ENCODE peak calls at places on chromosomes 5 and 9, in ten cellular contexts. One of them, this sample, is unnamed.

GRCh38 chr9:29556317-29556716 is 1983.0 kb upstream of the C9orf72 start:
- DNase-seq in uterus: no peak
- DNase-seq in ovary: no peak
- DNase-seq in A549: peak
- DNase-seq in heart left ventricle: no peak
- DNase-seq in upper lobe of left lung: no peak
- DNase-seq in GM12878: no peak
- DNase-seq in Peyer's patch: no peak
- DNase-seq in tibial nerve: no peak
- DNase-seq in stomach: no peak
- DNase-seq in this sample: peak

GRCh38 chr9:6628714-6629113 is 16.8 kb downstream of the GLDC start:
- DNase-seq in ovary: no peak
- DNase-seq in Peyer's patch: no peak
- DNase-seq in A549: no peak
- DNase-seq in uterus: no peak
- DNase-seq in tibial nerve: no peak
- DNase-seq in heart left ventricle: no peak
- DNase-seq in GM12878: no peak
- DNase-seq in upper lobe of left lung: no peak
- DNase-seq in stomach: no peak
- DNase-seq in this sample: no peak

GRCh38 chr5:170139786-170140335 is 34.2 kb downstream of the FOXI1 start:
- DNase-seq in Peyer's patch: no peak
- DNase-seq in heart left ventricle: no peak
- DNase-seq in GM12878: no peak
- DNase-seq in stomach: no peak
- DNase-seq in ovary: no peak
- DNase-seq in tibial nerve: no peak
- DNase-seq in uterus: no peak
- DNase-seq in upper lobe of left lung: no peak
- DNase-seq in A549: no peak
- DNase-seq in this sample: no peak

GRCh38 chr5:154110781-154111180 is 72.0 kb downstream of the MFAP3 start:
- DNase-seq in GM12878: no peak
- DNase-seq in stomach: no peak
- DNase-seq in uterus: no peak
- DNase-seq in A549: no peak
- DNase-seq in heart left ventricle: no peak
- DNase-seq in ovary: no peak
- DNase-seq in upper lobe of left lung: no peak
- DNase-seq in Peyer's patch: no peak
- DNase-seq in tibial nerve: no peak
- DNase-seq in this sample: no peak

GRCh38 chr9:93532121-93532520 is 44.3 kb upstream of the PHF2 start:
- DNase-seq in A549: no peak
- DNase-seq in heart left ventricle: no peak
- DNase-seq in uterus: no peak
- DNase-seq in ovary: no peak
- DNase-seq in Peyer's patch: no peak
- DNase-seq in upper lobe of left lung: no peak
- DNase-seq in stomach: no peak
- DNase-seq in GM12878: no peak
- DNase-seq in tibial nerve: no peak
- DNase-seq in this sample: no peak

GRCh38 chr5:90650767-90651166 is 92.2 kb downstream of the ADGRV1 start:
- DNase-seq in heart left ventricle: no peak
- DNase-seq in Peyer's patch: no peak
- DNase-seq in stomach: no peak
- DNase-seq in ovary: no peak
- DNase-seq in A549: no peak
- DNase-seq in uterus: no peak
- DNase-seq in upper lobe of left lung: no peak
- DNase-seq in GM12878: no peak
- DNase-seq in tibial nerve: no peak
- DNase-seq in this sample: no peak

GRCh38 chr9:98324801-98325200 is 69.4 kb upstream of the TBC1D2 start:
- DNase-seq in uterus: no peak
- DNase-seq in ovary: no peak
- DNase-seq in A549: no peak
- DNase-seq in stomach: no peak
- DNase-seq in heart left ventricle: no peak
- DNase-seq in Peyer's patch: no peak
- DNase-seq in GM12878: no peak
- DNase-seq in tibial nerve: no peak
- DNase-seq in upper lobe of left lung: no peak
- DNase-seq in this sample: no peak

GRCh38 chr5:96327728-96328127 is 105.3 kb downstream of the PCSK1 start:
- DNase-seq in A549: no peak
- DNase-seq in stomach: no peak
- DNase-seq in tibial nerve: no peak
- DNase-seq in ovary: no peak
- DNase-seq in Peyer's patch: no peak
- DNase-seq in upper lobe of left lung: no peak
- DNase-seq in heart left ventricle: no peak
- DNase-seq in GM12878: no peak
- DNase-seq in uterus: no peak
- DNase-seq in this sample: no peak

GRCh38 chr5:62354028-62354874 is 48.2 kb downstream of the KIF2A start:
- DNase-seq in stomach: no peak
- DNase-seq in tibial nerve: peak
- DNase-seq in GM12878: peak
- DNase-seq in A549: peak
- DNase-seq in upper lobe of left lung: no peak
- DNase-seq in Peyer's patch: no peak
- DNase-seq in ovary: no peak
- DNase-seq in uterus: no peak
- DNase-seq in heart left ventricle: no peak
- DNase-seq in this sample: peak

GRCh38 chr5:36688722-36689121 is 82.3 kb downstream of the SLC1A3 start:
- DNase-seq in tibial nerve: no peak
- DNase-seq in A549: peak
- DNase-seq in heart left ventricle: no peak
- DNase-seq in upper lobe of left lung: no peak
- DNase-seq in ovary: no peak
- DNase-seq in stomach: no peak
- DNase-seq in uterus: no peak
- DNase-seq in GM12878: no peak
- DNase-seq in Peyer's patch: no peak
- DNase-seq in this sample: no peak

GRCh38 chr9:137680445-137681358 is 61.9 kb downstream of the EHMT1 start:
- DNase-seq in Peyer's patch: no peak
- DNase-seq in uterus: no peak
- DNase-seq in GM12878: no peak
- DNase-seq in upper lobe of left lung: no peak
- DNase-seq in heart left ventricle: no peak
- DNase-seq in stomach: no peak
- DNase-seq in tibial nerve: no peak
- DNase-seq in ovary: no peak
- DNase-seq in A549: no peak
- DNase-seq in this sample: no peak

GRCh38 chr9:137679249-137679648 is 60.4 kb downstream of the EHMT1 start:
- DNase-seq in GM12878: peak
- DNase-seq in A549: no peak
- DNase-seq in heart left ventricle: no peak
- DNase-seq in upper lobe of left lung: no peak
- DNase-seq in stomach: no peak
- DNase-seq in ovary: no peak
- DNase-seq in Peyer's patch: no peak
- DNase-seq in uterus: no peak
- DNase-seq in tibial nerve: no peak
- DNase-seq in this sample: no peak

GRCh38 chr9:137679695-137680305 is 61.0 kb downstream of the EHMT1 start:
- DNase-seq in A549: no peak
- DNase-seq in heart left ventricle: no peak
- DNase-seq in upper lobe of left lung: no peak
- DNase-seq in ovary: no peak
- DNase-seq in uterus: no peak
- DNase-seq in Peyer's patch: no peak
- DNase-seq in GM12878: no peak
- DNase-seq in tibial nerve: no peak
- DNase-seq in stomach: no peak
- DNase-seq in this sample: no peak

GRCh38 chr9:137676998-137677397 is 58.2 kb downstream of the EHMT1 start:
- DNase-seq in stomach: no peak
- DNase-seq in uterus: no peak
- DNase-seq in GM12878: no peak
- DNase-seq in ovary: no peak
- DNase-seq in Peyer's patch: no peak
- DNase-seq in A549: no peak
- DNase-seq in heart left ventricle: no peak
- DNase-seq in tibial nerve: no peak
- DNase-seq in upper lobe of left lung: no peak
- DNase-seq in this sample: no peak

GRCh38 chr9:137678202-137678601 is 59.4 kb downstream of the EHMT1 start:
- DNase-seq in upper lobe of left lung: no peak
- DNase-seq in tibial nerve: no peak
- DNase-seq in stomach: no peak
- DNase-seq in A549: no peak
- DNase-seq in GM12878: no peak
- DNase-seq in Peyer's patch: no peak
- DNase-seq in ovary: no peak
- DNase-seq in uterus: no peak
- DNase-seq in heart left ventricle: no peak
- DNase-seq in this sample: no peak
- TF ChIP-seq CTCF in upper lobe of left lung: no peak
- TF ChIP-seq CTCF in tibial nerve: no peak
- TF ChIP-seq CTCF in stomach: no peak
- TF ChIP-seq CTCF in A549: no peak
- TF ChIP-seq CTCF in GM12878: no peak
- TF ChIP-seq CTCF in Peyer's patch: no peak
- TF ChIP-seq CTCF in ovary: no peak
- TF ChIP-seq CTCF in uterus: no peak
- TF ChIP-seq CTCF in heart left ventricle: no peak
- TF ChIP-seq CTCF in this sample: no peak

DNA sequence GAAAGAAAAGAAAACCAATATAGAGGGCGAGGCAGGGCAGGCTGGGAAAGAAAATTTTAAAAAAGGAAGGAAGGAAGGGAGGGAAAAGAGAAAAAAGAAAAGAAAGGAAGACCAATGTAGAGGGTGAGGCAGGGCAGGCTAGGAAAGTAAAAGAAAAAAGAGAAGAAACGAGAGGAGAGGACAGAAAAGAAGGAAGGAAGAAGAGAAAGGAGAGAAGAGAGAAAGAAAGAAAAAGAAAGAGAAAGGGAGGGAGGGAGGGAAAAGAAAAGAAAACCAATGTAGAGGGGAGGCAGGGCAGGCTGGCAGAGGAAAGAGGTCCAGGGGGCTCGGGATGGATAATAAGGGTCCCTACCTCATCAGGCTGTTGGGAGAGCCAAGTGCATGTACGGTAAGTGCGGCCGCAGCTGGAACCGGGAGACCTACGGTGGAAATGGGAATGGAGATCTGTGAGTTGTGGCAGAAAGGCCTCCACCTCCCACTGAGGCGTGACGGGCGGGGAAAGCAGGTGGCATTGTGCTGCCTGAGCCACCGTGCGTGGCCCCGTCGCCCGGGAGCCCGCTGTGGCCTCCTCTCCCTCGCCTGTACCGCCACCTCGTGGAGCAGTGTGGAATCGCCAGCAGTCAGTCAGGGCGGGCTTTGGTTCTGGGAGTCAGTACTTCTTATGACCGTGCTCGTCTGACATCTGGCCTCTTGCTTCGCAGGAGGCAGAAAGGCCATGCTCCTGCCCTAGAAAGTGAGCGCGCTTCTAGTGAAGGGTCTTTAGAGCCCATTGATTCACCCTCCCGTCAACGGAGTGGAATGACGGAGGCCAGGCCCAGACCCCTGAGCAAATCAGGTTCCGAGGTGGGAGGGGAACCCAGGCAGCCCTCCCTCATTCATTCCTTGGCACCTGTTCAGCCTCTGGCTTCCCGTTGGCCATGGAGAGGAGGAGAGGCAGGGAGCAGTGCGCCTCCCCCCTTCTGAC is 10.4 kb upstream of the NHP2 start:
- DNase-seq in heart left ventricle: peak
- DNase-seq in ovary: peak
- DNase-seq in stomach: peak
- DNase-seq in Peyer's patch: peak
- DNase-seq in upper lobe of left lung: peak
- DNase-seq in A549: peak
- DNase-seq in uterus: peak
- DNase-seq in tibial nerve: peak
- DNase-seq in GM12878: peak
- DNase-seq in this sample: peak
- H3K4me3 ChIP-seq in heart left ventricle: peak
- H3K4me3 ChIP-seq in ovary: no peak
- H3K4me3 ChIP-seq in stomach: peak
- H3K4me3 ChIP-seq in Peyer's patch: peak
- H3K4me3 ChIP-seq in upper lobe of left lung: no peak
- H3K4me3 ChIP-seq in A549: peak
- H3K4me3 ChIP-seq in uterus: no peak
- H3K4me3 ChIP-seq in tibial nerve: no peak
- H3K4me3 ChIP-seq in GM12878: no peak
- H3K4me3 ChIP-seq in this sample: no peak

GRCh38 chr5:172179032-172179989 is 8.7 kb downstream of the STK10 start:
- DNase-seq in uterus: no peak
- DNase-seq in stomach: no peak
- DNase-seq in upper lobe of left lung: peak
- DNase-seq in tibial nerve: no peak
- DNase-seq in Peyer's patch: no peak
- DNase-seq in heart left ventricle: peak
- DNase-seq in A549: no peak
- DNase-seq in GM12878: peak
- DNase-seq in ovary: no peak
- DNase-seq in this sample: no peak
- TF ChIP-seq POLR2A in uterus: no peak
- TF ChIP-seq POLR2A in stomach: no peak
- TF ChIP-seq POLR2A in upper lobe of left lung: no peak
- TF ChIP-seq POLR2A in tibial nerve: no peak
- TF ChIP-seq POLR2A in Peyer's patch: no peak
- TF ChIP-seq POLR2A in heart left ventricle: no peak
- TF ChIP-seq POLR2A in A549: no peak
- TF ChIP-seq POLR2A in GM12878: peak
- TF ChIP-seq POLR2A in ovary: no peak
- TF ChIP-seq POLR2A in this sample: no peak

DNA sequence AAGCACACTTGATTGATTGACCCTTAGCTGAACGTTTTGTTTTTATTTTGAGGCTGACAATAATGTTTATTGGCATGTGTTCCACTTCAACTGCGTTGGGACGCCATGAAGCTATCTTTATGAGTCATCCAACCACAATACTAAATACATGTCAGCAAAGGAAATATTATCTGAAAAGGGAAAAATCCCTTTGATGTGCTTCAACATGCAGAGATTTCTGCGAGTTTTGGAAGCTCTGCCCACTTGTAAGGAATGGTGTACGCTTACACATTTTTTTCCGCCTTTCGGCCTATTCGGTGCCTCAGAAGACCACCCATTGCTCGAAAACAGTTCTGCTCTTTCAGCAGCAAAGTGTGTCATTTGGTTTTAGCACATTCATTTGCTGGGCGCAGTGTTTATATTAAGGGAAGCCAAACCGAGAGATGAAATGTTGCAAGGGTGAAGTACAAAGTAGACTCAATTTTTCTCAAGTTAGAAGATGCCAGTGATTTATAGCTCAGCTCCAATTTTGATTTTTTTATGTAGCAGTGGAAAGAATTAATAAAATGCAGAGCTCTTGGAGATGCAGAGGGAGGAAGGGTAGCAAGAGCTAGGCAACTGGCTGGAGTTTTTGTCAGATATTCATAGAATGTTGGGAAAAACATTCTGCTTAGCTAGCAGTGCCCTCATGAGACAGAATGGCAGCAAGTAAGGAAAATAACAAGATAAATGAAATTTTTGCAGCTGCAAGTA is 68.9 kb downstream of the PRDM6 start:
- DNase-seq in upper lobe of left lung: no peak
- DNase-seq in uterus: no peak
- DNase-seq in GM12878: no peak
- DNase-seq in Peyer's patch: no peak
- DNase-seq in tibial nerve: no peak
- DNase-seq in stomach: no peak
- DNase-seq in heart left ventricle: no peak
- DNase-seq in A549: no peak
- DNase-seq in ovary: no peak
- DNase-seq in this sample: no peak
- TF ChIP-seq CTCF in upper lobe of left lung: no peak
- TF ChIP-seq CTCF in uterus: no peak
- TF ChIP-seq CTCF in GM12878: no peak
- TF ChIP-seq CTCF in Peyer's patch: no peak
- TF ChIP-seq CTCF in tibial nerve: no peak
- TF ChIP-seq CTCF in stomach: no peak
- TF ChIP-seq CTCF in heart left ventricle: no peak
- TF ChIP-seq CTCF in A549: peak
- TF ChIP-seq CTCF in ovary: no peak
- TF ChIP-seq CTCF in this sample: peak